ENCODE peak calls at places on chromosomes 7 and 10, in ten cellular contexts. J is psoas muscle, N is astrocyte of the cerebellum, K is heart left ventricle, I is left ventricle myocardium inferior, U is neural crest cell, H is Panc1, F is GM10248, W is fibroblast of the aortic adventitia, R is endothelial cell. S is an unnamed sample.

GRCh38 chr7:106775552-106775936 is 89.5 kb upstream of the PIK3CG start:
- DNase-seq in F (no peak), W (peak; percentile 77), R (no peak), H (peak; percentile 93), U (no peak), J (no peak), I (no peak), N (no peak), K (no peak), S (no peak)

GRCh38 chr10:112143420-112143819 is 40.1 kb downstream of the GPAM start:
- DNase-seq in K (no peak), J (no peak), U (no peak), R (no peak), N (no peak), F (no peak), W (no peak), H (no peak), I (no peak), S (no peak)

GRCh38 chr7:27183682-27184341 is 1.2 kb downstream of the HOXA11 start:
- DNase-seq in J (no peak), N (no peak), U (no peak), W (no peak), K (no peak), H (no peak), R (no peak), I (no peak), F (no peak), S (no peak)

GRCh38 chr7:100891555-100891954 is 2.0 kb upstream of the UFSP1 start:
- DNase-seq in J (no peak), K (no peak), F (no peak), U (no peak), H (no peak), R (no peak), I (no peak), W (peak; percentile 22), N (no peak), S (no peak)

GRCh38 chr10:3955954-3956617 is 171.1 kb upstream of the KLF6 start:
- DNase-seq in N (no peak), I (no peak), K (no peak), R (no peak), F (no peak), J (no peak), H (no peak), W (no peak), U (no peak), S (no peak)

GRCh38 chr7:70182516-70182915 is 584.2 kb downstream of the AUTS2 start:
- DNase-seq in U (no peak), W (no peak), H (no peak), R (no peak), F (no peak), N (no peak), J (no peak), K (no peak), I (no peak), S (no peak)

GRCh38 chr10:32938554-32939061 is 19.4 kb downstream of the ITGB1 start:
- DNase-seq in J (no peak), W (no peak), H (no peak), N (no peak), K (peak; percentile 34), F (no peak), I (peak; percentile 27), U (peak; percentile 39), R (no peak), S (no peak)

GRCh38 chr7:20343211-20343610 is 12.5 kb downstream of the ITGB8 start:
- DNase-seq in J (no peak), I (no peak), F (no peak), N (no peak), R (no peak), U (no peak), K (no peak), H (no peak), W (no peak), S (no peak)

GRCh38 chr7:28708458-28708951 is 249.6 kb downstream of the TRIL start:
- DNase-seq in R (no peak), F (no peak), N (no peak), H (no peak), W (peak; percentile 15), U (peak; percentile 36), I (no peak), J (no peak), K (no peak), S (no peak)

GRCh38 chr7:157359581-157359980 is 22.8 kb downstream of the DNAJB6 start:
- DNase-seq in R (no peak), W (no peak), I (no peak), F (no peak), N (no peak), K (no peak), U (no peak), J (no peak), H (no peak), S (no peak)

GRCh38 chr7:85039196-85039923 is 147.5 kb downstream of the SEMA3D start:
- DNase-seq in U (no peak), I (no peak), J (no peak), W (no peak), F (peak; percentile 15), N (no peak), H (no peak), K (no peak), R (no peak), S (no peak)
- TF ChIP-seq CTCF in U (no peak), I (no peak), J (no peak), W (no peak), F (no peak), N (no peak), H (no peak), K (no peak), R (no peak), S (no peak)

GRCh38 chr7:113921363-113921762 is 2.6 kb upstream of the PPP1R3A start:
- DNase-seq in H (no peak), J (no peak), K (no peak), W (no peak), I (no peak), F (no peak), R (no peak), U (no peak), N (no peak), S (no peak)

GRCh38 chr7:113915991-113916390 is 2.8 kb downstream of the PPP1R3A start:
- DNase-seq in U (no peak), R (no peak), N (peak; percentile 2), K (no peak), I (no peak), J (no peak), H (no peak), F (no peak), W (no peak), S (no peak)

GRCh38 chr7:113917840-113918239 is 969 bp downstream of the PPP1R3A start:
- DNase-seq in H (no peak), R (no peak), N (no peak), J (no peak), U (no peak), I (no peak), K (no peak), W (no peak), F (no peak), S (no peak)

GRCh38 chr7:113922049-113922448 is 3.2 kb upstream of the PPP1R3A start:
- DNase-seq in K (no peak), J (no peak), U (no peak), F (no peak), I (no peak), H (no peak), N (no peak), W (no peak), R (no peak), S (no peak)

DNA sequence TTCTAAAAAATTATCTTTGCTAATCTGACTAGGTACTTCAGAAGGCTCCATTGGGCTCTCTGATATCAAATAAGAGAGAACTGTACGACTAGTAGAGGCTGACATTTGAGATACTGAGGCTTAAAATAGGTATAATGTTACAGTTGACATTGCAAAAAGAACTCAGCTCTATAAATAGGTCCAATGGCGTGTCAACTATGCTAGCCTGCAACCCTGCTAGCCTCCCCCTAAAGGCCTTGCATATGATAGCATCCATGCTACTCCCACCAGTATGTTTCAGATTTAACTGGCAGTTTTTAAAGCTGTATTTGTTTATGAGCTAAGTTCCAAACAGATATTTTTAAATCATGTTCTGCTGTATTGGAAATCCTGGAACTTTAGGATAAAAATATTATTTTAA is at the start of gene PPP1R3A:
- DNase-seq in W (no peak), J (no peak), R (no peak), K (no peak), I (no peak), N (no peak), H (no peak), U (no peak), F (no peak), S (no peak)
- TF ChIP-seq CTCF in W (no peak), J (peak; percentile 58), R (no peak), K (peak; percentile 10), I (peak; percentile 53), N (no peak), H (no peak), U (no peak), F (no peak), S (no peak)

DNA sequence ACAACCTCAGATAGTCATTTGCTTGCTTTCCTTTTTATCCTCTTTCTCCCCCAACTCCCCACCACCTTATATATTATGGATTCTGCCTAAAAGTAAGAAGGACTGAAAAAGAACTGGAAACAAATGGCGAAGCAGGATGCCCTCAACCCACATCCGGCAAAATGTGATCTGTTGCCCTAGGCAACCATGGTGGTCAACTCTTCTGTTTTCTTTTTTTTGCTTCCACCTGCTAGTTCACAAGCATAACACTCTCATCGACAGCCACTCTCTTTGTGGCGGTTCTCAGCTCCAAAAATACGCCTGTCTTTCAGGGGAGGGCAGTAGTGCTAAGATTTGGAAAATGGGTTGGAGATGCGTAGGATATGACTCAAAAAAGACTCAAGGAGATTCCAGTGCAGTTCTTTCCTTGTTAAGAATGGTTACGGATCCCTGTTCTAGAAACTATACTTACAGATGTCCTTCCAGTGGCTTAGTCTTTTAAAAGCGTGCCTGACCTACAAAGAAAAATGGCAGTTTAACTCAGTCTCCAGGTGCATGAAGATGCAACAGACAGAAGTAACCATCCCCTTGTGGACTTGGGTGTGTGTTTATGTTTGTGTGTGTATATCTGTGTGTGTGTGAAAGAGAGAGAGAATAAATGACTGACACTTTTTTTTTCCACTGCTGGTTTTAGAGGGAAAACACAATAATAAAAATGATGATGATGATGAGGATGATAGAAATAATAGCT is 10.7 kb downstream of the APBB1IP start:
- DNase-seq in W (no peak), J (no peak), F (peak; percentile 57), H (no peak), R (no peak), I (no peak), K (no peak), U (no peak), N (no peak), S (peak; percentile 85)
- TF ChIP-seq CTCF in W (no peak), J (no peak), F (peak; percentile 35), H (no peak), R (no peak), I (no peak), K (no peak), U (no peak), N (no peak), S (no peak)

DNA sequence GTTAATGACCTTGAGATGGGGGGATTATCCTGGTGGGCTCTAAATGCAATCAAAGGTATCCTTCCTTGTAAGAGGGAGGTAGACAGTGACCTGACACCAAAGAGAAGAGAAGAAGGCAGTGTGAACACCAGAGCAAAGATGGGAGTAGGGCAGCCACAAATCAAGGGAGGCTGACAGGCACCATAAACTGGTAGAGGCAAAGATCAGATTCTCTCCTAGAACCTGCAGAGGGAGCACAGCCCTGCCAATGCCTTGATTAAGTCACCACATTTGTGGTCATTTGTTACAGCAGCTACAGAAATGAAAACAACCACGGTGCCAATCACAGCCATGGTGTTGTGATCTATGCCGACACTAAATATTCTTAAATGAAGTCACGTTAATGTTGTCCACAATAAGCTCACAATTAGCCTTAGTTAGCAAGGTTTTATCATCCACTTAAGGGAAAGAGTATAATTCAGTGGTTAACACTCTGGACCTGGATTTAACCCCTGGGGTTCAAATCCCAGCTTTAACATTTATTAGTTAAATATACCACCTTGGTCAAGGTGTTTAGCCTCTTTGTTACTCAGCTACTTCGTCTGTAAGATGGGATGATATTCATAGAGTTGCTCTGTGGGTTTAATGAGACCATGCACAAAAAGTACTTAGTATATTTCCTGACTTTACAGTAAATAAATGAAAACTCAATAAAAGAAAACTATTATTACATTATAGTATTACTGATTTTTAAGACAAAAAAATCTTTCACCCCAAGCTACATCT is 70.8 kb downstream of the SGMS1 start:
- DNase-seq in F (no peak), K (no peak), J (no peak), N (no peak), I (no peak), H (no peak), W (no peak), R (no peak), U (no peak), S (peak; percentile 56)
- TF ChIP-seq CTCF in F (no peak), K (no peak), J (peak; percentile 8), N (peak; percentile 42), I (peak; percentile 37), H (peak; percentile 62), W (peak; percentile 28), R (no peak), U (no peak), S (peak; percentile 23)

S was measured in activated CD8-positive, alpha-beta T cell treated with anti-CD3 and anti-CD28 coated beads for 36 hours.